ENCODE peak calls at places on chromosomes 12 and 14, in four cellular contexts. One of them, this sample, is unnamed.

GRCh38 chr14:106578479-106578878 is 1052.1 kb downstream of the TMEM121 start:
- DNase-seq in colonic mucosa: no peak
- DNase-seq in ovary: no peak
- DNase-seq in AG04450: no peak
- DNase-seq in this sample: no peak

GRCh38 chr14:74507796-74508195 is 14.2 kb downstream of the ISCA2 start:
- DNase-seq in colonic mucosa: no peak
- DNase-seq in ovary: no peak
- DNase-seq in AG04450: no peak
- DNase-seq in this sample: no peak

GRCh38 chr12:49362077-49362476 is 5.2 kb upstream of the SPATS2 start:
- DNase-seq in colonic mucosa: no peak
- DNase-seq in ovary: no peak
- DNase-seq in AG04450: no peak
- DNase-seq in this sample: no peak

GRCh38 chr14:36524874-36525745 is 5.1 kb upstream of the NKX2-1 start:
- DNase-seq in colonic mucosa: peak; percentile 64
- DNase-seq in ovary: no peak
- DNase-seq in AG04450: no peak
- DNase-seq in this sample: no peak

GRCh38 chr12:115450017-115450416 is 766.0 kb upstream of the TBX3 start:
- DNase-seq in colonic mucosa: no peak
- DNase-seq in ovary: no peak
- DNase-seq in AG04450: no peak
- DNase-seq in this sample: no peak

GRCh38 chr12:22100952-22101748 is 55.1 kb downstream of the CMAS start:
- DNase-seq in colonic mucosa: peak; percentile 54
- DNase-seq in ovary: no peak
- DNase-seq in AG04450: peak; percentile 15
- DNase-seq in this sample: peak; percentile 67

GRCh38 chr12:130695061-130695460 is 21.0 kb downstream of the RIMBP2 start:
- DNase-seq in colonic mucosa: no peak
- DNase-seq in ovary: no peak
- DNase-seq in AG04450: no peak
- DNase-seq in this sample: no peak

GRCh38 chr12:51389302-51389999 is 1.8 kb downstream of the GALNT6 start:
- DNase-seq in colonic mucosa: peak; percentile 59
- DNase-seq in ovary: no peak
- DNase-seq in AG04450: peak; percentile 79
- DNase-seq in this sample: no peak

GRCh38 chr12:72189266-72189665 is 82.9 kb upstream of the TRHDE start:
- DNase-seq in colonic mucosa: no peak
- DNase-seq in ovary: no peak
- DNase-seq in AG04450: no peak
- DNase-seq in this sample: no peak

GRCh38 chr14:90552465-90553297 is 155.9 kb downstream of the CALM1 start:
- DNase-seq in colonic mucosa: no peak
- DNase-seq in ovary: no peak
- DNase-seq in AG04450: no peak
- DNase-seq in this sample: no peak

GRCh38 chr14:90549794-90550591 is 153.2 kb downstream of the CALM1 start:
- DNase-seq in colonic mucosa: no peak
- DNase-seq in ovary: no peak
- DNase-seq in AG04450: no peak
- DNase-seq in this sample: no peak

GRCh38 chr14:90553298-90553920 is 156.6 kb downstream of the CALM1 start:
- DNase-seq in colonic mucosa: no peak
- DNase-seq in ovary: no peak
- DNase-seq in AG04450: no peak
- DNase-seq in this sample: no peak

GRCh38 chr14:90551070-90551704 is 154.4 kb downstream of the CALM1 start:
- DNase-seq in colonic mucosa: no peak
- DNase-seq in ovary: peak; percentile 75
- DNase-seq in AG04450: no peak
- DNase-seq in this sample: no peak

GRCh38 chr14:90551733-90552464 is 155.1 kb downstream of the CALM1 start:
- DNase-seq in colonic mucosa: no peak
- DNase-seq in ovary: no peak
- DNase-seq in AG04450: no peak
- DNase-seq in this sample: no peak
- H3K27ac ChIP-seq in colonic mucosa: no peak overlapping the region
- H3K27ac ChIP-seq in ovary: peak overlapping the region; percentile 46
- H3K27ac ChIP-seq in AG04450: no peak overlapping the region
- H3K27ac ChIP-seq in this sample: no peak overlapping the region

GRCh38 chr14:46053221-46053620 is 598.4 kb downstream of the RPL10L start:
- DNase-seq in colonic mucosa: no peak
- DNase-seq in ovary: no peak
- DNase-seq in AG04450: no peak
- DNase-seq in this sample: no peak

GRCh38 chr14:46051801-46052200 is 599.8 kb downstream of the RPL10L start:
- DNase-seq in colonic mucosa: no peak
- DNase-seq in ovary: no peak
- DNase-seq in AG04450: no peak
- DNase-seq in this sample: no peak

DNA sequence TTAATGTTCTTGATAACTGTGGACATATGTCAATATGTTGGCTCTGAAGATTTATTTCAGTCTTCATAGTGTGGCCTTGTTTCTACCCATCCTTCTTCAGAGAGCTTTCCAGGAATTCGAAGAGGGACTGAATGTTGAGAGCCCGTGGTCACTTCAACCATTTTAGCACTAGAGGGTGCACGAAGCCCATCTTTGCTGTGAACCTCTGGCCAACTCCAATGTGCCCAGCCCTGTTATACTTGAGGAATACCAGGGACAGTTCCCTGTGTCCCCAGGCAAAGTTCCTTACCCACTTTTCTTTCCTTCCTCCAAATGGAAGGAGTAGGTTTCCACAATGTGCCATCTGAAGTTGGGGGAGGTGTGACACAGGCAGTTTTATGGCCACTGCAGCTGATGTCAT is 603.5 kb downstream of the RPL10L start:
- DNase-seq in colonic mucosa: no peak
- DNase-seq in ovary: no peak
- DNase-seq in AG04450: no peak
- DNase-seq in this sample: no peak
- TF ChIP-seq CTCF in colonic mucosa: no peak
- TF ChIP-seq CTCF in ovary: no peak
- TF ChIP-seq CTCF in AG04450: no peak
- TF ChIP-seq CTCF in this sample: no peak

GRCh38 chr12:104958946-104959841 is 1.1 kb upstream of the SLC41A2 start:
- DNase-seq in colonic mucosa: peak; percentile 36
- DNase-seq in ovary: no peak
- DNase-seq in AG04450: no peak
- DNase-seq in this sample: no peak

GRCh38 chr12:104957388-104958008 is 592 bp downstream of the SLC41A2 start:
- DNase-seq in colonic mucosa: peak; percentile 56
- DNase-seq in ovary: no peak
- DNase-seq in AG04450: no peak
- DNase-seq in this sample: no peak

GRCh38 chr12:104958009-104958945 is at the start of gene SLC41A2:
- DNase-seq in colonic mucosa: peak; percentile 80
- DNase-seq in ovary: peak; percentile 84
- DNase-seq in AG04450: peak; percentile 83
- DNase-seq in this sample: peak; percentile 89

GRCh38 chr12:104955703-104956102 is 2.4 kb downstream of the SLC41A2 start:
- DNase-seq in colonic mucosa: no peak
- DNase-seq in ovary: no peak
- DNase-seq in AG04450: no peak
- DNase-seq in this sample: no peak

GRCh38 chr12:104956870-104957301 is 1.2 kb downstream of the SLC41A2 start:
- DNase-seq in colonic mucosa: no peak
- DNase-seq in ovary: no peak
- DNase-seq in AG04450: no peak
- DNase-seq in this sample: no peak
- H3K4me3 ChIP-seq in colonic mucosa: peak overlapping the region; percentile 76
- H3K4me3 ChIP-seq in ovary: peak overlapping the region; percentile 61
- H3K4me3 ChIP-seq in AG04450: peak overlapping the region; percentile 80
- H3K4me3 ChIP-seq in this sample: no peak overlapping the region

DNA sequence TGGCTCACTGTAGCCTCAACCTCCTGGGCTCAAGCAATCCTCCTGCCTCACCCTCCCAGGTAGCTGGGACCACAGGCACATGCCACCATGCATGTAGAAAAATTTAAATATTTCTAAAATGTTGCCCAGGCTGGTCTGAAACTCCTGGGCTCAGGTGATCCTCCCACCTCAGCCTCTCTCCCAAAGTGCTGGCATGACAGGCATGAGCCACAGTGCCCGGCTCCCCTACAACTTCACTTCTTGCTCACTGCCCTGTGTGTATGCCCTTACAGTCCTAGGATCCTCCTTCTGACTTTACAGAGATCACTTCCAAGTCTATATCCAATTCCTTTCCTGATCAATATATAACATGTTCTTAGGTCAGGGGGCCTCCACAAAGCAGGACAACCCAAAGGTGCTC is 23.8 kb upstream of the CREBL2 start:
- DNase-seq in colonic mucosa: no peak
- DNase-seq in ovary: no peak
- DNase-seq in AG04450: no peak
- DNase-seq in this sample: no peak
- H3K27ac ChIP-seq in colonic mucosa: no peak overlapping the region
- H3K27ac ChIP-seq in ovary: no peak overlapping the region
- H3K27ac ChIP-seq in AG04450: no peak overlapping the region
- H3K27ac ChIP-seq in this sample: no peak overlapping the region

GRCh38 chr12:6722863-6723262 is 983 bp upstream of the COPS7A start:
- DNase-seq in colonic mucosa: no peak
- DNase-seq in ovary: no peak
- DNase-seq in AG04450: no peak
- DNase-seq in this sample: no peak

GRCh38 chr12:6729186-6729585 is 5.3 kb downstream of the COPS7A start:
- DNase-seq in colonic mucosa: no peak
- DNase-seq in ovary: no peak
- DNase-seq in AG04450: no peak
- DNase-seq in this sample: no peak

GRCh38 chr12:6724409-6724797 is 557 bp downstream of the COPS7A start:
- DNase-seq in colonic mucosa: peak; percentile 38
- DNase-seq in ovary: peak; percentile 38
- DNase-seq in AG04450: no peak
- DNase-seq in this sample: no peak

GRCh38 chr12:6725350-6725749 is 1.5 kb downstream of the COPS7A start:
- DNase-seq in colonic mucosa: no peak
- DNase-seq in ovary: no peak
- DNase-seq in AG04450: no peak
- DNase-seq in this sample: no peak

DNA sequence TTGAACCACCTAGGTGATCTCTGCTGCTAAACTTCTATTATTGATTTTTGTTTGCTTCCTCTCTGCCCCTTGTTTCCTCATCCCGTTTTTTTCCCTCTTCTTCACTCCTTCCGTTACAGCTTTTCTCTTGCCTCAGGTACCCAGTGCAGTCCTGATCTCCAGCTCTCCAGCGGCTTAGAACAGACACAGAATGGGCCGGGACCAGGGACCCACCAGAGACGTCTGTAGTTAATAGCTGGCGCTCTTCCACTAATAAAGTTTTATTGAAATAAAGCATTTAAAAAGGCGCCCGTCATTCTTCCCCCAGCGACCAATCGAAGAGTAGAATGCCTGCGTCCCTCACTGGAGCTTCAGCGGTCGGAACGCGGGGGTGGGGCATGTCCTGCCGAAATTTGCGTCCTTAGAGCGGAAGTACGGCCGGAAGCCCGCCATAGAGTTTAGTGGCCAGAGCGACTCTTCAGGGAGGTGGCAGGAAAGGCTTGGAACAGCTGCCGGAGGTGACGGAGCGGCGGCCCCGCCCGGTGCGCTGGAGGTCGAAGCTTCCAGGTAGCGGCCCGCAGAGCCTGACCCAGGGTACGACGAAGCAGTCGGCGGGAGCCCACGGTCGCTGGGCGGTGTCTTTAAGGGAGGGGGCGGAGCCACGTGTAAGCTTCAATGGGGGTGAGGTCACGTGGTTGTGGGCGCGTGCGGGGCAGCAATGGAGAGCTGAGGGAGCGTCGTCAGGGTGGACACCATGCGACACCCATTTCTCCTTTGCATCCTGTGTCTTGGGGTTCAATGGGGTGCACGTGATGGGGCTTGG is at the start of gene COPS7A:
- DNase-seq in colonic mucosa: peak; percentile 99
- DNase-seq in ovary: peak; percentile 94
- DNase-seq in AG04450: peak; percentile 91
- DNase-seq in this sample: peak; percentile 98
- TF ChIP-seq CTCF in colonic mucosa: no peak
- TF ChIP-seq CTCF in ovary: no peak
- TF ChIP-seq CTCF in AG04450: no peak
- TF ChIP-seq CTCF in this sample: no peak

GRCh38 chr12:6953417-6954315 is 2.5 kb downstream of the PTPN6 start:
- DNase-seq in colonic mucosa: peak; percentile 72
- DNase-seq in ovary: no peak
- DNase-seq in AG04450: no peak
- DNase-seq in this sample: no peak
- H3K4me3 ChIP-seq in colonic mucosa: peak overlapping the region; percentile 38
- H3K4me3 ChIP-seq in ovary: no peak overlapping the region
- H3K4me3 ChIP-seq in AG04450: no peak overlapping the region
- H3K4me3 ChIP-seq in this sample: peak overlapping the region; percentile 43

GRCh38 chr12:57604454-57605307 is at the start of gene DTX3:
- DNase-seq in colonic mucosa: peak; percentile 31
- DNase-seq in ovary: peak; percentile 67
- DNase-seq in AG04450: no peak
- DNase-seq in this sample: no peak
- H3K27ac ChIP-seq in colonic mucosa: peak within 1 kb of the TSS; percentile 61
- H3K27ac ChIP-seq in ovary: peak within 1 kb of the TSS; percentile 98
- H3K27ac ChIP-seq in AG04450: peak within 1 kb of the TSS; percentile 39
- H3K27ac ChIP-seq in this sample: peak within 1 kb of the TSS; percentile 88

This sample was measured in right atrium auricular region.